ENCODE peak calls at places on chromosomes 13 and 19, in five cellular contexts. S is body of pancreas, E is thoracic aorta, V is AG09309, A is left lung. M is an unnamed sample.

GRCh38 chr19:46081928-46082727 is 41.3 kb upstream of the IGFL4 start:
- DNase-seq in A (no peak), S (peak; percentile 41), E (no peak), V (no peak), M (no peak)

GRCh38 chr13:48806522-48806921 is 152.8 kb downstream of the CYSLTR2 start:
- DNase-seq in S (no peak), A (no peak), E (no peak), V (no peak), M (no peak)

GRCh38 chr19:29873024-29873800 is 61.4 kb downstream of the CCNE1 start:
- DNase-seq in S (peak; percentile 11), A (peak; percentile 47), V (no peak), E (no peak), M (no peak)

GRCh38 chr19:13841339-13842293 is 35.3 kb upstream of the NANOS3 start:
- DNase-seq in V (no peak), S (peak; percentile 48), E (no peak), A (peak; percentile 77), M (no peak)

GRCh38 chr19:5407356-5407755 is 47.9 kb upstream of the ZNRF4 start:
- DNase-seq in S (no peak), A (no peak), E (no peak), V (no peak), M (no peak)

GRCh38 chr19:12137541-12137940 is 2.6 kb downstream of the ZNF20 start:
- DNase-seq in A (no peak), E (no peak), S (no peak), V (no peak), M (no peak)

GRCh38 chr19:9054768-9055167 is 32.1 kb upstream of the OR1M1 start:
- DNase-seq in V (no peak), S (no peak), E (no peak), A (no peak), M (no peak)

GRCh38 chr19:1407662-1408299 is 395 bp downstream of the DAZAP1 start:
- DNase-seq in V (no peak), S (no peak), A (no peak), E (no peak), M (no peak)

GRCh38 chr19:42122691-42123607 is 9.3 kb downstream of the POU2F2 start:
- DNase-seq in S (no peak), E (no peak), V (no peak), A (no peak), M (no peak)

GRCh38 chr19:292951-293350 is 1.7 kb upstream of the PLPP2 start:
- DNase-seq in S (no peak), E (no peak), A (no peak), V (no peak), M (no peak)

GRCh38 chr13:99393791-99394735 is 86.9 kb upstream of the GPR183 start:
- DNase-seq in A (no peak), V (no peak), S (no peak), E (no peak), M (no peak)

GRCh38 chr19:4909897-4910593 is 744 bp downstream of the UHRF1 start:
- DNase-seq in E (peak; percentile 67), A (peak; percentile 93), V (no peak), S (peak; percentile 92), M (no peak)

GRCh38 chr19:7520131-7521051 is 2.0 kb upstream of the MCOLN1 start:
- DNase-seq in A (no peak), S (no peak), E (no peak), V (no peak), M (no peak)

GRCh38 chr19:32543107-32543900 is 37.7 kb upstream of the PDCD5 start:
- DNase-seq in V (no peak), A (no peak), E (no peak), S (no peak), M (peak; percentile 90)

GRCh38 chr19:15138427-15138826 is 31.2 kb downstream of the SYDE1 start:
- DNase-seq in S (no peak), E (no peak), A (no peak), V (no peak), M (no peak)

GRCh38 chr13:110774490-110774889 is 61.0 kb downstream of the ING1 start:
- DNase-seq in A (no peak), S (no peak), V (no peak), E (no peak), M (no peak)

DNA sequence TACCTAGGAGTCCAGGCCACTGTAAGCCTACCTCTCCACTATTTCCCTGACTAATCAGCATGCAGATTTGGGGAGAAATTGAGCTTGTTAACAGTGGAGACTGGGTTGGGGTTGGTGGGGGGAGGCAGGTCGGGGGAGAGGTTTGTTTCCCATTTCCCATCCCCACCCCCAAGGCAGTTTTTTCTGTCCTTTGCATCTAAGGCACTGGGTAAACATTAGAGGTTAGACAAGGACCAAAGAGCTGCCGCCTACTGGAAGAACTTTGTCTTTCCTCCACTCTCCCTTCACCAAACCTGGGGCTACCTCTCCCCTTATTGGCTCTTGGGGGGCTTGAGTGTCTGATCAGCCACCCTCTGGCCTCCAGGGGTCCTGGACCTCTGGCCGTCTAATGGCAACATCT is 953 bp downstream of the KCNN4 start:
- DNase-seq in S (no peak), E (no peak), V (no peak), A (no peak), M (no peak)
- H3K4me3 ChIP-seq in S (no peak overlapping the region), E (peak overlapping the region; percentile 6), V (peak overlapping the region; percentile 48), A (peak overlapping the region; percentile 31), M (no peak overlapping the region)

GRCh38 chr13:98143601-98144500 is 957 bp downstream of the FARP1 start:
- DNase-seq in S (peak; percentile 24), E (no peak), V (peak; percentile 21), A (no peak), M (no peak)

GRCh38 chr13:98143157-98143553 is 261 bp downstream of the FARP1 start:
- DNase-seq in V (no peak), E (no peak), A (no peak), S (no peak), M (no peak)

GRCh38 chr13:98141938-98142426 is 912 bp upstream of the FARP1 start:
- DNase-seq in S (peak; percentile 48), E (no peak), V (no peak), A (peak; percentile 40), M (no peak)

GRCh38 chr13:98142427-98143156 is at the start of gene FARP1:
- DNase-seq in A (peak; percentile 74), E (no peak), V (no peak), S (peak; percentile 86), M (no peak)

DNA sequence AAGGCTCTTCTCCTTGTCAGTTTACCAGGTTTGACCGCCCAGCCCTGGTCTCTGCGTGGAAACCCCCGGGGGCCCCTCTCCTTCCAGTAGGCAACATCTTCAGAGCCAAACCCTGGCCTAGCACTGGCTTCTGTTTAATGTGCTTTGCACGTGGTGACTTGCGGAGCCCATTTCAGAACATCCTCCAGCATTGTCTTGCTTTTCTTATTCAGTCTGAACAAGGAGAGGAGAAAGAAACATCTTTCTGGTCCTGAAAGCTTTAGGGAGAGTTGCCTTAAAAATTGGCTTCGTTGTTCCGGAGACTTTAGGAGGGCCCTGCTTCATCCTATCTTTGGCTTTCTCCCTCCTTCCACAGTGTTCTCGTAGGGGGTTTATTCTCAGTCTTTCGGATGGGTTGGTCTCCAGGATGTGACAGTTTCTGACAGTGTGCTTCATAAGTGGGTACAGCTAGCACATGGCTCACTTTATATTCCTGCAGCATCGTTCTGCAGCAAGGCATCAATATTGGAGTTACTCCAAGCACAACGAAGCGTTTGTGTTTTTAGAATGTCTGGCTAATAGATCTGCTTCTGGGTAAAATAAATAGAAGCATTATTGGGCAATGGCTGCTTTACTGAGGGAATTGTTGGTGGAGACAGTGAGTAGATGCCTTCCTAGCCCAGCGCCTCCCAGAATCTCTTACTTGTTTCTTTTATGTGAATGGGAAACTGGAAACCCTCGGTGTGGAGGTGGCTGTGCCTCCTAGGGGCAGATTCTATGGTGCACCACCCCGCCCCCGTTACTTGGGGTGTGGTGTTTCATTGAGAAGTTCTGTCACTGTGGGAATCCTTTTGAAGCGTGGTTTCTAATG is 1.8 kb downstream of the FARP1 start:
- DNase-seq in V (peak; percentile 35), A (no peak), E (no peak), S (peak; percentile 11), M (no peak)
- TF ChIP-seq CTCF in V (peak; percentile 46), A (no peak), E (no peak), S (no peak), M (peak; percentile 29)

GRCh38 chr13:101415358-101416174 is 742 bp downstream of the NALCN start:
- DNase-seq in V (no peak), A (no peak), E (no peak), S (no peak), M (no peak)

GRCh38 chr13:101416181-101417042 is at the start of gene NALCN:
- DNase-seq in E (no peak), V (no peak), A (no peak), S (peak; percentile 31), M (no peak)

GRCh38 chr13:101417501-101417900 is 1.2 kb upstream of the NALCN start:
- DNase-seq in V (no peak), S (no peak), E (no peak), A (no peak), M (no peak)

GRCh38 chr13:101412076-101412475 is 4.2 kb downstream of the NALCN start:
- DNase-seq in S (no peak), E (no peak), V (no peak), A (no peak), M (no peak)

DNA sequence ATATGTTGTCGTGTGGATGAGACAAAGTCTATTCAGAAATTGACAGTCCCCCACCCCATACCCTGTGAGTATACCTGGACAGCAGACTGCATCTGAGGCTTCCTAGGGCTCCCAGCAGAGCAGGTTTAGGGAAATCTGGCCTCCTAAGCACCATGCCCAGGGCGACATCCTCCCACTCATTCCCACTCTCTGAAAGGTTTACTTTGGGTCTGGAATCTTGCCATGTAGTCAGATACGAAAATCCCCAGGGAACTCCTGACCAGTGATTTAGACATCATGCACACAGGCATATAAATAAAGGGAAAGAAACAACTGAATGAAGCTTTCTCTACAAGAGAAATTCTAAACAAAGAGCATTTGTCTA is 717 bp upstream of the NALCN start:
- DNase-seq in S (no peak), V (no peak), E (no peak), A (no peak), M (peak; percentile 46)
- H3K4me3 ChIP-seq in S (no peak overlapping the region), V (peak overlapping the region; percentile 58), E (peak overlapping the region; percentile 85), A (no peak overlapping the region), M (peak overlapping the region; percentile 72)

GRCh38 chr19:17602217-17602616 is 46.8 kb downstream of the COLGALT1 start:
- DNase-seq in E (no peak), A (no peak), V (no peak), S (no peak), M (no peak)

GRCh38 chr19:17605761-17606745 is 50.6 kb downstream of the COLGALT1 start:
- DNase-seq in V (no peak), E (peak; percentile 23), S (peak; percentile 86), A (peak; percentile 89), M (peak; percentile 33)

GRCh38 chr19:17602872-17603552 is 47.6 kb downstream of the COLGALT1 start:
- DNase-seq in S (no peak), A (no peak), E (no peak), V (no peak), M (no peak)

GRCh38 chr19:17605117-17605516 is 49.7 kb downstream of the COLGALT1 start:
- DNase-seq in A (no peak), S (no peak), E (no peak), V (no peak), M (no peak)

DNA sequence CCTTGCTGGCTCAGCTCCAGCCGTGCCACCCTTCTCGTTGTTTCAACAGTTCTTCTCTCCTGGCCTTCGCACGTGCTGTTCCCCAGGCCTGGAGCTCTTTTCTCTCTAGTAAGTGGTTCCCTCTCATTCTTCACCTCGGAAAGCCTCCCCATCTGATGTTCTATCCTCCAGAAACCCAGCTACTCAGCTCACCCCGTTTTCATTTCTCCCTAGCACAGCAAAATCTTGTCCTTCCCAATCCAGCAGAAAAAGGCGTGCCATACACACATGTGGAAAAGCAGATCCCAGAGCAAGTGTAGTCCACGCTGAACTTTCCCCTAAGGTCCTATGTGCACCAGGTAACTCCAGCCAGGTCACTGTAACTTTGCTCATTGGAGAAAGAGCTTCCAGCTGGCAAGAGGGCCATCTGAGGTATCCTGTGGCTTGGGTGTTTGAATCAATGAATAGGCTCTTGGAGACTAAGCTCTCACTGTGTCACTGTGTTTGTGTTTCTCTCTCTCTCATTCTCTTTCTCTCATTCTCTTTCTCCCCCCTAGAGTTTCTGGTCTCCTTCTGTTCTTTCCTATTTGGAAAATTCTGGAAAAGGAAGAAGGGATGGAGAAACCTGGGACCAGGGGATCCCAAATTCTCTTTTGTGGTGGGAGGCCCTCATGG is 49.0 kb downstream of the COLGALT1 start:
- DNase-seq in A (no peak), V (no peak), E (no peak), S (no peak), M (no peak)
- TF ChIP-seq CTCF in A (no peak), V (no peak), E (no peak), S (no peak), M (no peak)